ENCODE peak calls at places on chromosomes 13 and 19, in four cellular contexts. E, T, R and N are unnamed samples.

GRCh38 chr19:30449673-30450072 is 77.5 kb downstream of the ZNF536 start:
- DNase-seq in E (no peak), T (no peak), R (no peak), N (no peak)

GRCh38 chr19:3034194-3034844 is 5.2 kb upstream of the TLE2 start:
- DNase-seq in E (no peak), T (peak; percentile 80), R (no peak), N (no peak)

GRCh38 chr13:27375686-27376326 is 48.6 kb upstream of the GTF3A start:
- DNase-seq in E (peak; percentile 71), T (peak; percentile 76), R (peak; percentile 71), N (peak; percentile 69)

GRCh38 chr19:55117063-55117635 is 288 bp downstream of the PPP1R12C start:
- DNase-seq in E (peak; percentile 64), T (no peak), R (no peak), N (no peak)

GRCh38 chr13:73738626-73739025 is 395.6 kb downstream of the KLF12 start:
- DNase-seq in E (no peak), T (no peak), R (no peak), N (no peak)

GRCh38 chr13:77781804-77782203 is 84.3 kb downstream of the SLAIN1 start:
- DNase-seq in E (peak; percentile 60), T (no peak), R (no peak), N (no peak)

GRCh38 chr19:291561-292280 is 518 bp upstream of the PLPP2 start:
- DNase-seq in E (no peak), T (no peak), R (no peak), N (no peak)

GRCh38 chr19:34232566-34233481 is 21.5 kb upstream of the GARRE1 start:
- DNase-seq in E (no peak), T (peak; percentile 88), R (peak; percentile 92), N (peak; percentile 51)

GRCh38 chr13:88411696-88412095 is 740.5 kb downstream of the SLITRK5 start:
- DNase-seq in E (no peak), T (no peak), R (no peak), N (no peak)

GRCh38 chr13:43545317-43545874 is 241.4 kb downstream of the ENOX1 start:
- DNase-seq in E (no peak), T (peak; percentile 81), R (peak; percentile 6), N (no peak)

GRCh38 chr13:26881154-26881553 is 120.6 kb upstream of the GPR12 start:
- DNase-seq in E (no peak), T (peak; percentile 2), R (peak; percentile 45), N (peak; percentile 12)

GRCh38 chr19:29277107-29277506 is 64.2 kb upstream of the UQCRFS1 start:
- DNase-seq in E (peak; percentile 42), T (no peak), R (no peak), N (no peak)

GRCh38 chr13:44300895-44301638 is 72.6 kb upstream of the SERP2 start:
- DNase-seq in E (peak; percentile 56), T (peak; percentile 76), R (peak; percentile 61), N (peak; percentile 92)

GRCh38 chr19:45613926-45614725 is 12.1 kb upstream of the GPR4 start:
- DNase-seq in E (no peak), T (peak; percentile 87), R (peak; percentile 89), N (peak; percentile 98)

GRCh38 chr13:75670496-75670895 is 34.4 kb downstream of the LMO7 start:
- DNase-seq in E (no peak), T (peak; percentile 23), R (peak; percentile 28), N (no peak)

GRCh38 chr13:51255556-51255955 is 33.4 kb downstream of the FAM124A start:
- DNase-seq in E (no peak), T (no peak), R (no peak), N (no peak)

GRCh38 chr13:67094952-67095351 is 135.2 kb downstream of the PCDH9 start:
- DNase-seq in E (no peak), T (no peak), R (no peak), N (no peak)

GRCh38 chr13:103960011-103960410 is 893.8 kb upstream of the SLC10A2 start:
- DNase-seq in E (no peak), T (no peak), R (no peak), N (no peak)

GRCh38 chr13:36981156-36981743 is 17.9 kb downstream of the ALG5 start:
- DNase-seq in E (peak; percentile 52), T (peak; percentile 82), R (no peak), N (peak; percentile 30)

GRCh38 chr13:86051134-86052103 is 252.2 kb upstream of the SLITRK6 start:
- DNase-seq in E (no peak), T (no peak), R (no peak), N (peak; percentile 17)

GRCh38 chr13:38767506-38768265 is 80.8 kb downstream of the FREM2 start:
- DNase-seq in E (peak; percentile 77), T (no peak), R (no peak), N (no peak)

DNA sequence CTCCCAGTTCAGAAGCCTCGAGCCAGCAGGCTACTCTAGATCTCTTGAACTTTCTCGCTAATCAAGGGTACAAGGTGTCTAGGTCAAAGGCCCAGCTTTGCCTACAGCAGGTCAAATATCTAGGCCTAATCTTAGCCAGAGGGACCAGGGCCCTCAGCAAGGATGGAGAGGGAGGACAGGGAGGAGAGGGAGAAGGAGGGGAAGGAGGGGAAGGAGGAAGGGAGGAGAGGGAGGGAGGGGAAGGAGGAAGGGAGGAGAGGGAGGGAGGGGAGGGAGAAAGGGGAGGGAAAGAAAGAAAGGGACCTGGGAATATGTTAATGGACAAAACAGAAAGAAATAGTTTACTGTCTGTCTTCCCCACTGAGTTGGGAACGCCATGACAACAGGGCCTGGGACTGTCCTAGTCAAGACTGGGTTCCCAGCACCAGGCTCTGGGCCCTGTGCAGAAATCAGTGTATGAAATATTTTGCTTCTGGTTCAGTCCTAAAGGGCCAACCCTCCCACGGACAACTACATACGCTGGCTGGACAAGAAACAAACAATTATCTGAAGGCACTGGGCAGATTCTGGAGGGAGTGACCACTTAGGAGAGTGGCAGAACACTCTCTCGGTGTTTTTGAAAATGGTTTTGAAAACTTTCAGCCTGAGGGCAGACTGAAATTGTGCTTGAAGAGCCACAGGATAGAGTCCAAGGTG is 4.6 kb downstream of the ECH1 start:
- DNase-seq in E (no peak), T (no peak), R (no peak), N (no peak)
- H3K27ac ChIP-seq in E (peak overlapping the region; percentile 53), T (no peak overlapping the region), R (no peak overlapping the region), N (no peak overlapping the region)

GRCh38 chr13:69092615-69093322 is 1014.9 kb upstream of the ATXN8OS start:
- DNase-seq in E (no peak), T (no peak), R (no peak), N (no peak)
- TF ChIP-seq CTCF in E (no peak), T (no peak), R (no peak), N (no peak)

GRCh38 chr13:111203742-111204386 is 88.8 kb downstream of the ARHGEF7 start:
- DNase-seq in E (no peak), T (no peak), R (no peak), N (no peak)
- H3K27ac ChIP-seq in E (no peak overlapping the region), T (peak overlapping the region; percentile 50), R (peak overlapping the region; percentile 72), N (peak overlapping the region; percentile 64)

GRCh38 chr19:1811472-1811894 is 593 bp downstream of the ATP8B3 start:
- DNase-seq in E (peak; percentile 14), T (peak; percentile 16), R (peak; percentile 18), N (peak; percentile 91)

GRCh38 chr19:1810439-1811160 is 1.5 kb downstream of the ATP8B3 start:
- DNase-seq in E (no peak), T (no peak), R (no peak), N (no peak)

GRCh38 chr19:1812426-1813196 is 535 bp upstream of the ATP8B3 start:
- DNase-seq in E (peak; percentile 97), T (peak; percentile 94), R (peak; percentile 79), N (peak; percentile 96)

GRCh38 chr19:1813197-1813836 is 1.2 kb upstream of the ATP8B3 start:
- DNase-seq in E (no peak), T (no peak), R (no peak), N (no peak)

GRCh38 chr19:1811942-1812425 is at the start of gene ATP8B3:
- DNase-seq in E (no peak), T (no peak), R (no peak), N (peak; percentile 98)
- TF ChIP-seq CTCF in E (peak; percentile 8), T (no peak), R (no peak), N (peak; percentile 38)

GRCh38 chr19:11061951-11062350 is 27.3 kb upstream of the LDLR start:
- DNase-seq in E (no peak), T (no peak), R (no peak), N (no peak)
- H3K27ac ChIP-seq in E (no peak overlapping the region), T (no peak overlapping the region), R (no peak overlapping the region), N (peak overlapping the region; percentile 64)